ENCODE peak calls at places on chromosomes 6 and 20, in seven cellular contexts. L is HCT116, G is endothelial cell of umbilical vein, Q is heart left ventricle, C is stomach, K is testis, X is right lobe of liver. A is an unnamed sample.

GRCh38 chr20:19913927-19914614 is 103.1 kb upstream of the NAA20 start:
- DNase-seq in C (no peak), L (no peak), Q (no peak), G (peak; percentile 87), K (no peak), X (no peak), A (no peak)

GRCh38 chr6:82331031-82331773 is 32.4 kb upstream of the TPBG start:
- DNase-seq in L (no peak), X (no peak), C (no peak), K (no peak), Q (no peak), G (no peak), A (no peak)

GRCh38 chr6:37717836-37718251 is 20.2 kb upstream of the MDGA1 start:
- DNase-seq in C (no peak), L (no peak), X (no peak), G (peak; percentile 61), Q (no peak), K (no peak), A (no peak)

GRCh38 chr20:16397053-16397452 is 176.2 kb downstream of the KIF16B start:
- DNase-seq in C (no peak), L (no peak), K (peak; percentile 66), Q (peak; percentile 48), X (no peak), G (no peak), A (peak; percentile 11)

GRCh38 chr6:18997375-18997826 is 610.3 kb downstream of the RNF144B start:
- DNase-seq in G (peak; percentile 7), Q (no peak), C (no peak), K (peak; percentile 22), X (no peak), L (peak; percentile 52), A (peak; percentile 37)

GRCh38 chr6:12760911-12761310 is 44.3 kb downstream of the PHACTR1 start:
- DNase-seq in K (no peak), C (no peak), L (no peak), G (no peak), X (no peak), Q (no peak), A (no peak)

GRCh38 chr20:56716806-56717205 is 87.7 kb downstream of the TFAP2C start:
- DNase-seq in K (no peak), C (no peak), X (no peak), Q (no peak), G (no peak), L (no peak), A (no peak)

GRCh38 chr6:109351231-109352132 is 30.8 kb downstream of the CD164 start:
- DNase-seq in G (no peak), Q (no peak), C (no peak), X (no peak), L (no peak), K (peak; percentile 21), A (no peak)

GRCh38 chr6:25122001-25122400 is 157.2 kb upstream of the CARMIL1 start:
- DNase-seq in L (no peak), X (no peak), C (no peak), G (peak; percentile 84), K (no peak), Q (peak; percentile 34), A (no peak)

GRCh38 chr6:34469499-34469898 is 3.6 kb downstream of the PACSIN1 start:
- DNase-seq in K (no peak), G (no peak), L (no peak), C (no peak), X (no peak), Q (no peak), A (no peak)

GRCh38 chr6:30768634-30769087 is 24.3 kb upstream of the IER3 start:
- DNase-seq in Q (no peak), L (no peak), C (no peak), X (no peak), G (no peak), K (no peak), A (no peak)

GRCh38 chr20:46543959-46544358 is 6.5 kb downstream of the OCSTAMP start:
- DNase-seq in K (no peak), L (no peak), X (no peak), Q (no peak), G (no peak), C (no peak), A (no peak)

GRCh38 chr20:38260378-38261053 is at the start of gene KIAA1755:
- DNase-seq in C (no peak), Q (peak; percentile 55), G (no peak), X (no peak), K (peak; percentile 34), L (no peak), A (no peak)

GRCh38 chr6:130969807-130970491 is 93.1 kb downstream of the EPB41L2 start:
- DNase-seq in Q (peak; percentile 53), K (peak; percentile 43), G (peak; percentile 39), X (no peak), L (no peak), C (no peak), A (no peak)

GRCh38 chr20:47150403-47151152 is 205.9 kb downstream of the ZMYND8 start:
- DNase-seq in X (no peak), G (peak; percentile 64), K (peak; percentile 90), Q (peak; percentile 62), C (peak; percentile 64), L (peak; percentile 75), A (peak; percentile 33)

DNA sequence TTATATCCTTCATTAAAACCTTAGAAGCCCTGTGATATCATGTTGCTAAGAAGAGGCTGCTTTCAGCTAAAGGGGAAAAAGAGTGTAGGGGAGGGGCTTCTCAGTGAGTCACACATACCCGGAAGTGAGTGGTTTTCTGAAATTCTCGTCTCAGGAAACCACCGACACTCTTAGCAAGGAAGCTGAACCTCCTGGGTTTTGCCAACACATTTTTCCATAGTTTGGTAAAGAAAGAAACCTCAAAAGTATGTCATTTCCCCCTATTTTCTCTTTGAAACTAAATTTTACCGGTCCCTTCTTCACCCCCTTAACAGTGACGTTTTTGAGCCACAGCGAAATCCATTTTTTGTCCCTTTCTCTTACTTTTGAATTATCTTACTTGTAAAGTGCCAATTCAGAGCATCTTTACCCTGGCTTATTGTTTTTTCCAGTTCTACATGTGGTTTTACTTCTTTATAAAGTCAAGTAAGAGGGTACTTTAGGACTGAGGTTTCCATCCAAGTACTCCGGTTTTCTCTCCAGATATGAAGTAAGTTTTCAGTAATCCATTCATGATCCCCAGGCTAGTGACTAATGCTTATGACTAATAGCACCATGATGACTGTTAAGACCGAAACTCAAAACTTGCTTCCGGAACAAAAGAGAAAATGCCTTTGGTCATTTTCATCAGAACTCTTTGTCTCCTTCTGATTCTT is 219.3 kb downstream of the ARHGAP18 start:
- DNase-seq in X (no peak), C (no peak), G (peak; percentile 95), K (no peak), L (peak; percentile 94), Q (peak; percentile 43), A (peak; percentile 56)
- TF ChIP-seq POLR2A in X (no peak), C (no peak), G (peak; percentile 81), K (no peak), L (peak; percentile 52), Q (no peak), A (no peak)

GRCh38 chr20:62330576-62331317 is 27.9 kb downstream of the ADRM1 start:
- DNase-seq in C (no peak), Q (no peak), X (no peak), G (no peak), L (no peak), K (no peak), A (no peak)

GRCh38 chr20:62332421-62332820 is 29.6 kb downstream of the ADRM1 start:
- DNase-seq in G (no peak), K (no peak), Q (no peak), X (no peak), C (no peak), L (no peak), A (no peak)

GRCh38 chr20:62329389-62330377 is 26.9 kb downstream of the ADRM1 start:
- DNase-seq in L (no peak), Q (no peak), K (no peak), C (no peak), X (no peak), G (no peak), A (no peak)

GRCh38 chr20:62332989-62333819 is 30.4 kb downstream of the ADRM1 start:
- DNase-seq in K (no peak), X (no peak), Q (no peak), L (no peak), G (no peak), C (no peak), A (no peak)

DNA sequence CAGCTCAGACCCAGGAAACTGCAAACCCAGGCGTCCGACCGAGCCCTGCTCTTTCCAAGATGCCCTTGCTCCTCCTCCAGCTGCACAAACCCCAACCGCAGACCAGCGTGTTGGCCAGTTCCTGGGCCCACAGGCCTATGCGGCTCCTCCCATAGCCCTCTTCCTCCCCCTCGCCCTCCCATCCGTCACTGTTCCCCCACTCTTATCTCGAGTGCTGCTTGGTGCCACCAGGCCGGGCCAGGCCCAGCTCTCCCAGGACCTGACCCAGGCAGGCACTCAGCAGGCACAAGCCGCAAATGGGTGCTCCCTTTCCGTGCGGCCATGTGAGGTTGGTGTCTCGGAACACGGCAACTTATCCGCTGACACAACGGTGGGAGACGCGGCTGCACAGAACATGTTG is 28.6 kb downstream of the ADRM1 start:
- DNase-seq in K (no peak), L (no peak), C (no peak), G (no peak), Q (no peak), X (no peak), A (no peak)
- H3K27me3 ChIP-seq in K (no peaks in the 10 kb centered on the region), L (no peaks in the 10 kb centered on the region), C (no peaks in the 10 kb centered on the region), G (no peaks in the 10 kb centered on the region), Q (no peaks in the 10 kb centered on the region), X (no peaks in the 10 kb centered on the region), A (no peaks in the 10 kb centered on the region)

GRCh38 chr6:166006593-166007301 is 160.9 kb downstream of the TBXT start:
- DNase-seq in L (no peak), G (no peak), C (no peak), K (no peak), Q (no peak), X (no peak), A (no peak)
- TF ChIP-seq POLR2A in L (no peak), G (no peak), C (no peak), K (no peak), Q (no peak), X (no peak), A (no peak)

GRCh38 chr6:125927761-125928160 is 28.8 kb upstream of the HINT3 start:
- DNase-seq in L (no peak), G (no peak), Q (no peak), K (no peak), X (peak; percentile 54), C (no peak), A (no peak)

GRCh38 chr6:125926711-125927110 is 29.9 kb upstream of the HINT3 start:
- DNase-seq in K (no peak), X (no peak), G (no peak), C (no peak), L (no peak), Q (no peak), A (no peak)

GRCh38 chr6:125931733-125932450 is 24.7 kb upstream of the HINT3 start:
- DNase-seq in Q (no peak), C (no peak), G (peak; percentile 38), K (no peak), X (no peak), L (no peak), A (no peak)

GRCh38 chr6:125930810-125931418 is 25.7 kb upstream of the HINT3 start:
- DNase-seq in C (no peak), L (no peak), Q (no peak), X (no peak), G (no peak), K (no peak), A (no peak)

GRCh38 chr6:125932451-125932795 is 24.1 kb upstream of the HINT3 start:
- DNase-seq in G (no peak), C (no peak), X (no peak), K (no peak), Q (no peak), L (no peak), A (no peak)
- H3K27me3 ChIP-seq in G (no peaks in the 10 kb centered on the region), C (no peaks in the 10 kb centered on the region), X (no peaks in the 10 kb centered on the region), K (no peaks in the 10 kb centered on the region), Q (no peaks in the 10 kb centered on the region), L (no peaks in the 10 kb centered on the region), A (no peaks in the 10 kb centered on the region)

A was measured in body of pancreas.